ENCODE peak calls at places on chromosomes 5 and 9, in seven cellular contexts. One of them, this sample, is unnamed.

GRCh38 chr9:36637491-36638270 is 65.0 kb downstream of the MELK start:
- DNase-seq in HCT116: no peak
- DNase-seq in astrocyte of the spinal cord: no peak
- DNase-seq in tibial artery: no peak
- DNase-seq in hepatocyte: no peak
- DNase-seq in cardiac fibroblast: no peak
- DNase-seq in neural crest cell: no peak
- DNase-seq in this sample: no peak

GRCh38 chr9:101977614-101978210 is 239.3 kb upstream of the GRIN3A start:
- DNase-seq in HCT116: peak
- DNase-seq in astrocyte of the spinal cord: peak
- DNase-seq in tibial artery: no peak
- DNase-seq in hepatocyte: peak
- DNase-seq in cardiac fibroblast: peak
- DNase-seq in neural crest cell: no peak
- DNase-seq in this sample: no peak

GRCh38 chr9:126412945-126413344 is 86.3 kb downstream of the MVB12B start:
- DNase-seq in HCT116: no peak
- DNase-seq in astrocyte of the spinal cord: no peak
- DNase-seq in tibial artery: no peak
- DNase-seq in hepatocyte: no peak
- DNase-seq in cardiac fibroblast: no peak
- DNase-seq in neural crest cell: no peak
- DNase-seq in this sample: no peak

GRCh38 chr5:106363578-106363977 is 1307.2 kb downstream of the EFNA5 start:
- DNase-seq in HCT116: no peak
- DNase-seq in astrocyte of the spinal cord: no peak
- DNase-seq in tibial artery: no peak
- DNase-seq in hepatocyte: no peak
- DNase-seq in cardiac fibroblast: no peak
- DNase-seq in neural crest cell: no peak
- DNase-seq in this sample: no peak

GRCh38 chr9:130599625-130600024 is 20.2 kb downstream of the FUBP3 start:
- DNase-seq in HCT116: no peak
- DNase-seq in astrocyte of the spinal cord: no peak
- DNase-seq in tibial artery: no peak
- DNase-seq in hepatocyte: no peak
- DNase-seq in cardiac fibroblast: no peak
- DNase-seq in neural crest cell: no peak
- DNase-seq in this sample: no peak

GRCh38 chr5:90644132-90644531 is 85.5 kb downstream of the ADGRV1 start:
- DNase-seq in HCT116: no peak
- DNase-seq in astrocyte of the spinal cord: no peak
- DNase-seq in tibial artery: no peak
- DNase-seq in hepatocyte: no peak
- DNase-seq in cardiac fibroblast: no peak
- DNase-seq in neural crest cell: no peak
- DNase-seq in this sample: no peak

GRCh38 chr9:127967151-127967809 is 13.5 kb downstream of the EEIG1 start:
- DNase-seq in HCT116: no peak
- DNase-seq in astrocyte of the spinal cord: no peak
- DNase-seq in tibial artery: no peak
- DNase-seq in hepatocyte: no peak
- DNase-seq in cardiac fibroblast: no peak
- DNase-seq in neural crest cell: no peak
- DNase-seq in this sample: no peak

GRCh38 chr5:128674837-128675446 is 136.9 kb upstream of the FBN2 start:
- DNase-seq in HCT116: peak
- DNase-seq in astrocyte of the spinal cord: peak
- DNase-seq in tibial artery: no peak
- DNase-seq in hepatocyte: peak
- DNase-seq in cardiac fibroblast: peak
- DNase-seq in neural crest cell: peak
- DNase-seq in this sample: peak

GRCh38 chr5:145834917-145835838 is at the start of gene PRELID2:
- DNase-seq in HCT116: peak
- DNase-seq in astrocyte of the spinal cord: peak
- DNase-seq in tibial artery: peak
- DNase-seq in hepatocyte: peak
- DNase-seq in cardiac fibroblast: peak
- DNase-seq in neural crest cell: peak
- DNase-seq in this sample: peak

GRCh38 chr5:150497274-150497988 is 10.5 kb upstream of the NDST1 start:
- DNase-seq in HCT116: peak
- DNase-seq in astrocyte of the spinal cord: peak
- DNase-seq in tibial artery: peak
- DNase-seq in hepatocyte: peak
- DNase-seq in cardiac fibroblast: peak
- DNase-seq in neural crest cell: no peak
- DNase-seq in this sample: peak

GRCh38 chr5:52743970-52744369 is 43.7 kb upstream of the ITGA1 start:
- DNase-seq in HCT116: no peak
- DNase-seq in astrocyte of the spinal cord: peak
- DNase-seq in tibial artery: no peak
- DNase-seq in hepatocyte: no peak
- DNase-seq in cardiac fibroblast: peak
- DNase-seq in neural crest cell: no peak
- DNase-seq in this sample: no peak

GRCh38 chr9:134205636-134206316 is 41.4 kb upstream of the RNU6ATAC start:
- DNase-seq in HCT116: no peak
- DNase-seq in astrocyte of the spinal cord: peak
- DNase-seq in tibial artery: no peak
- DNase-seq in hepatocyte: no peak
- DNase-seq in cardiac fibroblast: peak
- DNase-seq in neural crest cell: no peak
- DNase-seq in this sample: no peak

GRCh38 chr5:7393921-7394799 is 1.8 kb upstream of the ADCY2 start:
- DNase-seq in HCT116: no peak
- DNase-seq in astrocyte of the spinal cord: no peak
- DNase-seq in tibial artery: no peak
- DNase-seq in hepatocyte: no peak
- DNase-seq in cardiac fibroblast: no peak
- DNase-seq in neural crest cell: no peak
- DNase-seq in this sample: no peak

GRCh38 chr5:61641748-61642565 is 309.9 kb downstream of the ZSWIM6 start:
- DNase-seq in HCT116: no peak
- DNase-seq in astrocyte of the spinal cord: no peak
- DNase-seq in tibial artery: no peak
- DNase-seq in hepatocyte: no peak
- DNase-seq in cardiac fibroblast: peak
- DNase-seq in neural crest cell: no peak
- DNase-seq in this sample: no peak

GRCh38 chr9:94865599-94866456 is 139.3 kb downstream of the AOPEP start:
- DNase-seq in HCT116: no peak
- DNase-seq in astrocyte of the spinal cord: peak
- DNase-seq in tibial artery: peak
- DNase-seq in hepatocyte: peak
- DNase-seq in cardiac fibroblast: peak
- DNase-seq in neural crest cell: no peak
- DNase-seq in this sample: no peak

GRCh38 chr5:119316116-119316515 is 39.7 kb upstream of the TNFAIP8 start:
- DNase-seq in HCT116: no peak
- DNase-seq in astrocyte of the spinal cord: no peak
- DNase-seq in tibial artery: no peak
- DNase-seq in hepatocyte: no peak
- DNase-seq in cardiac fibroblast: no peak
- DNase-seq in neural crest cell: no peak
- DNase-seq in this sample: no peak

GRCh38 chr5:107993341-107993740 is 322.6 kb upstream of the EFNA5 start:
- DNase-seq in HCT116: no peak
- DNase-seq in astrocyte of the spinal cord: no peak
- DNase-seq in tibial artery: no peak
- DNase-seq in hepatocyte: no peak
- DNase-seq in cardiac fibroblast: no peak
- DNase-seq in neural crest cell: no peak
- DNase-seq in this sample: no peak

GRCh38 chr5:100161868-100162267 is 373.3 kb upstream of the FAM174A start:
- DNase-seq in HCT116: no peak
- DNase-seq in astrocyte of the spinal cord: no peak
- DNase-seq in tibial artery: no peak
- DNase-seq in hepatocyte: no peak
- DNase-seq in cardiac fibroblast: no peak
- DNase-seq in neural crest cell: no peak
- DNase-seq in this sample: no peak

GRCh38 chr9:110579763-110580255 is 268 bp upstream of the SVEP1 start:
- DNase-seq in HCT116: no peak
- DNase-seq in astrocyte of the spinal cord: peak
- DNase-seq in tibial artery: peak
- DNase-seq in hepatocyte: peak
- DNase-seq in cardiac fibroblast: peak
- DNase-seq in neural crest cell: peak
- DNase-seq in this sample: no peak
- TF ChIP-seq CTCF in HCT116: no peak
- TF ChIP-seq CTCF in astrocyte of the spinal cord: no peak
- TF ChIP-seq CTCF in tibial artery: no peak
- TF ChIP-seq CTCF in hepatocyte: no peak
- TF ChIP-seq CTCF in cardiac fibroblast: no peak
- TF ChIP-seq CTCF in neural crest cell: no peak
- TF ChIP-seq CTCF in this sample: no peak

DNA sequence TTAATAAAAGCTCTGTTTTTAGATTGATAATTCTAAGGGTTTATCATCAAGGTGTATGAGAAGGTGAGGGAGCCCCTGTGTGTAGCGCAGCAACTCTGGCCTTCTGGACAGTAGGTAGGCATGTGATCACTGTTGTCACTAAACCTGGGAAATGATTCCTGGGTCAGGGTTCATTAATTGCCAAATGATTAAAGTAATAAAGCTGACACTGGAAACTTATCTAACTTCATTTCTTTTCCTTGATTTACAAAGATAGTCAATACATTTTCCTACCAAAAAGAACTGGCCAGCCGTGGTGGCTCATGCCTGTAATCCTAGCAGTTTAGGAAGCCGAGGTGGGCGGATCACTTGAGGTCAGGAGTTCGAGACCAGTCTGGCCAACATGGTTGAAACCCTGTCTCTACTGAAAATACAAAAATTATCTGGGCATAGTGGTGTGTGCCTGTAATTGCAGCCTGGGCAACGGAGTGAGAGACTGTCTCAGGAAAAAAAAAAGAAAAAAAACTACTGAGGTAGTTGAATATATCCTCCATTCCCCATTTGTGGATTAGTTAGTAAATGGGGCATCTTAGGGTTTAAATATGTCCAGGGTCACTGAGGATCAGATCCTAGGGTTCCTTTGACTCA is 2.4 kb downstream of the EHMT1 start:
- DNase-seq in HCT116: no peak
- DNase-seq in astrocyte of the spinal cord: no peak
- DNase-seq in tibial artery: no peak
- DNase-seq in hepatocyte: no peak
- DNase-seq in cardiac fibroblast: peak
- DNase-seq in neural crest cell: no peak
- DNase-seq in this sample: no peak
- TF ChIP-seq CTCF in HCT116: peak
- TF ChIP-seq CTCF in astrocyte of the spinal cord: peak
- TF ChIP-seq CTCF in tibial artery: peak
- TF ChIP-seq CTCF in hepatocyte: peak
- TF ChIP-seq CTCF in cardiac fibroblast: peak
- TF ChIP-seq CTCF in neural crest cell: peak
- TF ChIP-seq CTCF in this sample: no peak

GRCh38 chr9:124450241-124450924 is at the start of gene ADGRD2:
- DNase-seq in HCT116: no peak
- DNase-seq in astrocyte of the spinal cord: peak
- DNase-seq in tibial artery: peak
- DNase-seq in hepatocyte: peak
- DNase-seq in cardiac fibroblast: peak
- DNase-seq in neural crest cell: peak
- DNase-seq in this sample: no peak
- TF ChIP-seq CTCF in HCT116: no peak
- TF ChIP-seq CTCF in astrocyte of the spinal cord: no peak
- TF ChIP-seq CTCF in tibial artery: no peak
- TF ChIP-seq CTCF in hepatocyte: no peak
- TF ChIP-seq CTCF in cardiac fibroblast: no peak
- TF ChIP-seq CTCF in neural crest cell: no peak
- TF ChIP-seq CTCF in this sample: no peak

GRCh38 chr5:143682221-143682620 is 129.7 kb upstream of the HMHB1 start:
- DNase-seq in HCT116: no peak
- DNase-seq in astrocyte of the spinal cord: peak
- DNase-seq in tibial artery: no peak
- DNase-seq in hepatocyte: no peak
- DNase-seq in cardiac fibroblast: no peak
- DNase-seq in neural crest cell: no peak
- DNase-seq in this sample: no peak

GRCh38 chr5:143682788-143683419 is 129.1 kb upstream of the HMHB1 start:
- DNase-seq in HCT116: no peak
- DNase-seq in astrocyte of the spinal cord: no peak
- DNase-seq in tibial artery: no peak
- DNase-seq in hepatocyte: no peak
- DNase-seq in cardiac fibroblast: no peak
- DNase-seq in neural crest cell: no peak
- DNase-seq in this sample: no peak

GRCh38 chr5:143687604-143688003 is 124.4 kb upstream of the HMHB1 start:
- DNase-seq in HCT116: no peak
- DNase-seq in astrocyte of the spinal cord: no peak
- DNase-seq in tibial artery: no peak
- DNase-seq in hepatocyte: no peak
- DNase-seq in cardiac fibroblast: no peak
- DNase-seq in neural crest cell: no peak
- DNase-seq in this sample: no peak

GRCh38 chr5:143683459-143683858 is 128.5 kb upstream of the HMHB1 start:
- DNase-seq in HCT116: no peak
- DNase-seq in astrocyte of the spinal cord: no peak
- DNase-seq in tibial artery: no peak
- DNase-seq in hepatocyte: no peak
- DNase-seq in cardiac fibroblast: no peak
- DNase-seq in neural crest cell: no peak
- DNase-seq in this sample: no peak

DNA sequence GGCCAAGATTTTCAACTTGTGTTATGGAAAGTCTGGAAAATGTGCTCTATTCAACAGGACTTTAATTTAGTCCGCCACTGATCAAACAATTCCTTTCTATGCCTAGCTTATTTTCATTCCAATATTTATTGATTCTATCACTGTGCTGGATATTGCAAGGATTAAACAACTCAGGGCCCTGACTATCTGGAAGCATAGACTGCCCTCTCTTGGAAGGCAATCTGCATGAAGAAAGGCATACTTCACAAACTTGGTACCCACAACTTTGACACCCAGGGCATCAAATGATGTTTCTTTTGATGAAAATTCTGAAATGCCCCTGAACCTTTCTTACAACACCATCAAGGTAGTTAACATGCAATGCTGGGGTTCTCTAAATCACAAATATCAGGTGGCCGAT is 126.5 kb upstream of the HMHB1 start:
- DNase-seq in HCT116: no peak
- DNase-seq in astrocyte of the spinal cord: peak
- DNase-seq in tibial artery: no peak
- DNase-seq in hepatocyte: no peak
- DNase-seq in cardiac fibroblast: peak
- DNase-seq in neural crest cell: no peak
- DNase-seq in this sample: peak
- TF ChIP-seq CTCF in HCT116: peak
- TF ChIP-seq CTCF in astrocyte of the spinal cord: peak
- TF ChIP-seq CTCF in tibial artery: no peak
- TF ChIP-seq CTCF in hepatocyte: peak
- TF ChIP-seq CTCF in cardiac fibroblast: peak
- TF ChIP-seq CTCF in neural crest cell: no peak
- TF ChIP-seq CTCF in this sample: no peak